ENCODE peak calls at places on chromosomes 5 and 9, in five cellular contexts. One of them, this sample, is unnamed.
A peak's percentile ranks its signal among the peaks of the same experiment; 100 is the strongest.

GRCh38 chr5:138824924-138825863 is 49.9 kb downstream of the LRRTM2 start:
- DNase-seq in HCT116: no peak
- DNase-seq in left ventricle myocardium inferior: no peak
- DNase-seq in pancreas: no peak
- DNase-seq in HAP-1: no peak
- DNase-seq in this sample: peak; percentile 21

GRCh38 chr5:155087036-155087435 is 73.5 kb downstream of the KIF4B start:
- DNase-seq in HAP-1: no peak
- DNase-seq in pancreas: no peak
- DNase-seq in HCT116: no peak
- DNase-seq in left ventricle myocardium inferior: no peak
- DNase-seq in this sample: no peak

GRCh38 chr5:167406503-167406902 is 884.9 kb upstream of the WWC1 start:
- DNase-seq in HCT116: no peak
- DNase-seq in left ventricle myocardium inferior: no peak
- DNase-seq in HAP-1: no peak
- DNase-seq in pancreas: no peak
- DNase-seq in this sample: no peak

GRCh38 chr9:557601-558201 is 283.8 kb upstream of the DMRT1 start:
- DNase-seq in HAP-1: no peak
- DNase-seq in left ventricle myocardium inferior: no peak
- DNase-seq in pancreas: no peak
- DNase-seq in HCT116: peak; percentile 41
- DNase-seq in this sample: no peak

GRCh38 chr5:56625577-56625976 is 189.8 kb upstream of the MAP3K1 start:
- DNase-seq in HAP-1: no peak
- DNase-seq in HCT116: no peak
- DNase-seq in pancreas: no peak
- DNase-seq in left ventricle myocardium inferior: no peak
- DNase-seq in this sample: no peak

GRCh38 chr5:172868924-172869565 is 35.0 kb downstream of the ERGIC1 start:
- DNase-seq in left ventricle myocardium inferior: peak; percentile 81
- DNase-seq in HAP-1: no peak
- DNase-seq in HCT116: peak; percentile 21
- DNase-seq in pancreas: peak; percentile 67
- DNase-seq in this sample: no peak

GRCh38 chr9:133114886-133115603 is 6.0 kb downstream of the RALGDS start:
- DNase-seq in HCT116: no peak
- DNase-seq in pancreas: no peak
- DNase-seq in left ventricle myocardium inferior: peak; percentile 18
- DNase-seq in HAP-1: no peak
- DNase-seq in this sample: no peak

GRCh38 chr9:109817146-109817845 is 37.3 kb downstream of the PALM2AKAP2 start:
- DNase-seq in HAP-1: no peak
- DNase-seq in left ventricle myocardium inferior: no peak
- DNase-seq in HCT116: no peak
- DNase-seq in pancreas: no peak
- DNase-seq in this sample: no peak

GRCh38 chr9:105651806-105652205 is 10.5 kb upstream of the TAL2 start:
- DNase-seq in left ventricle myocardium inferior: no peak
- DNase-seq in HAP-1: peak; percentile 67
- DNase-seq in pancreas: no peak
- DNase-seq in HCT116: no peak
- DNase-seq in this sample: no peak

GRCh38 chr5:92777421-92777820 is 803.6 kb downstream of the NR2F1-AS1 start:
- DNase-seq in HCT116: no peak
- DNase-seq in HAP-1: peak; percentile 7
- DNase-seq in left ventricle myocardium inferior: no peak
- DNase-seq in pancreas: no peak
- DNase-seq in this sample: no peak

DNA sequence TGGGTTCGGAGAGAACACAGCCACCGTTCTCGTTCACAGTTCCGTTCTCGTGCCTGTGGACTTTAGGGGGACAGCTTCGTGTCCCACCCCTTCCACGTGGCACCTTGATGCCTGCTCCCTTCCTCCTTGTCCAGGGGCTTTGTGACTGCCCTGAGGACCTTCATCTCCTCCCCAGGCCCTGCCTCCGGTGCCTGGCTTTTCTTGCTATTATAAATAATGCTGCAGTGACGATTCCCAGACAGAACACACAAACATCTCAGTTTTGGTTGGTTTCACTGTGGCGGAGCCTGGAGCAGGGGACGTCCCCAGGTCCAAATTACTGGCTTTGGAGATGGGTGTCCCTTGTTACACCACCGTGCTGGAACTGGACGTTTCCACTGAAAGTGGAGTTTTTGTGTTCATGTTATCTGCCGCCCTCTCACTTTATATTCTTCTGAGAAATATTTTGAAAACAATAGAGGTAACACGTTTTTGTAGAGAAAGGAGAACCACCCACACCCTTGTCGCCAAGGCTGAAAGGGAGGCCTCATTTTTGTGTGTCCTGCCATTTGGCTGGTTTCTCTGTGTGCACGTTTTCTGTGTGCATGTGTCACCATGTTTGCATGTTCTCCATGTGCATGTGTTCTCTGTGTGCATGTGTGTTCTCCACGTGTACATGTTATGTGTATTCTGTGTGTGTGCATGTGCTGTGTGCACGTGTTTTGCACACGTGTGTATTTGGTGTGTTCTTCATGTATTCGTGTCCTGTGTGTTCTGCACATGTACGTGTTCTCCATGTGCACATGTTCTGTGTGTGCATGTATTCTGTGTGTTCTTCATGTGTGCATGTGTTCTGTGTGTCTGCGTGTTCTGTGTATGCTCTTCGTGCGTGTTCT is 24.2 kb downstream of the WNK2 start:
- DNase-seq in pancreas: peak; percentile 9
- DNase-seq in left ventricle myocardium inferior: no peak
- DNase-seq in HAP-1: no peak
- DNase-seq in HCT116: no peak
- DNase-seq in this sample: no peak
- H3K4me3 ChIP-seq in pancreas: no peak overlapping the region
- H3K4me3 ChIP-seq in left ventricle myocardium inferior: peak overlapping the region; percentile 51
- H3K4me3 ChIP-seq in HAP-1: no peak overlapping the region
- H3K4me3 ChIP-seq in HCT116: no peak overlapping the region
- H3K4me3 ChIP-seq in this sample: no peak overlapping the region

GRCh38 chr9:127245637-127246164 is 18.9 kb upstream of the GARNL3 start:
- DNase-seq in HCT116: no peak
- DNase-seq in pancreas: peak; percentile 6
- DNase-seq in HAP-1: no peak
- DNase-seq in left ventricle myocardium inferior: no peak
- DNase-seq in this sample: no peak
- H3K4me3 ChIP-seq in HCT116: no peak overlapping the region
- H3K4me3 ChIP-seq in pancreas: peak overlapping the region; percentile 60
- H3K4me3 ChIP-seq in HAP-1: peak overlapping the region; percentile 51
- H3K4me3 ChIP-seq in left ventricle myocardium inferior: peak overlapping the region; percentile 77
- H3K4me3 ChIP-seq in this sample: peak overlapping the region; percentile 67

GRCh38 chr9:128657344-128657704 is 677 bp upstream of the DYNC2I2 start:
- DNase-seq in pancreas: no peak
- DNase-seq in HAP-1: no peak
- DNase-seq in HCT116: no peak
- DNase-seq in left ventricle myocardium inferior: no peak
- DNase-seq in this sample: no peak
- H3K4me3 ChIP-seq in pancreas: no peak overlapping the region
- H3K4me3 ChIP-seq in HAP-1: peak overlapping the region; percentile 43
- H3K4me3 ChIP-seq in HCT116: peak overlapping the region; percentile 83
- H3K4me3 ChIP-seq in left ventricle myocardium inferior: peak overlapping the region; percentile 76
- H3K4me3 ChIP-seq in this sample: peak overlapping the region; percentile 85

DNA sequence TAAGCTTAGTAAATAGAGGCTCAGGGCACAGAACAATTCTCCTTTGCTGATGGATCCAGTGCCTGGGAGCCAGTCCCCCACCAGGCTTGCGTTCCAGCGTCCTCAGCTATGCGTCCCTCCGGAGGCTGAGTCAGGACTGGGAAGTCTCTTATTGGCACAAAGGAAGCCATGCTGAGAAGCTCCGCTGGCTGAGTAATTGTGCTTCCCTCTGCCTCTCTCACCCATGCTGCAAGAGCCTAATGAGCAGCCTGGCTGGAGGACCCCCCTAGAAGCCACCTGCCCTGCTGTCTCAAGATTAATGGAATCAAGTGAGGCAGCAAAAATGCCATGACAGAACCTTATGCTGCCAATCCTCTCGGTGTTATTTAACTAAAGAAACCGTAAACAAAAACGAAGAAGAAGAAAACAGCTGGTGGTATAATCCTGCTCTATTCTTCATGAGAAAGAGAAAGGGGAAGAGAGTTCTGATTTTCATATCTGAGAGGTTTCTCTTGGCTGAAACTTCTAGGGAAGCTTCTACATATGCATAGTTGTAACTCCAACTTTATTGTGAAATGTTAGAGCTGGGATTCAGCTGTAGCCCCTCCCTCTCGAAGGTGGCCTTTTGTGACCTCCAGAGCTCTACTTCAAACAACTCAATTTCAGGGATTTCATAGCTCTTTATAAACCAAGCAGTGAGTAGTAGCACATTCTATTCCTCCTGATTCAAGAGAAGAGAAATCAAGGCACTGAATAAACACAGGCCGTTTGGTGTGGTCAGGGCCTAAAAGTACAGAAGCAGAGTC is 185.4 kb upstream of the SEMA6A start:
- DNase-seq in HAP-1: no peak
- DNase-seq in left ventricle myocardium inferior: no peak
- DNase-seq in pancreas: no peak
- DNase-seq in HCT116: no peak
- DNase-seq in this sample: no peak
- H3K4me3 ChIP-seq in HAP-1: no peak overlapping the region
- H3K4me3 ChIP-seq in left ventricle myocardium inferior: no peak overlapping the region
- H3K4me3 ChIP-seq in pancreas: no peak overlapping the region
- H3K4me3 ChIP-seq in HCT116: no peak overlapping the region
- H3K4me3 ChIP-seq in this sample: no peak overlapping the region

GRCh38 chr9:137606005-137606601 is 617 bp downstream of the ARRDC1 start:
- DNase-seq in left ventricle myocardium inferior: no peak
- DNase-seq in HCT116: no peak
- DNase-seq in pancreas: peak; percentile 65
- DNase-seq in HAP-1: no peak
- DNase-seq in this sample: no peak

GRCh38 chr9:137602661-137603060 is 2.8 kb upstream of the ARRDC1 start:
- DNase-seq in pancreas: no peak
- DNase-seq in left ventricle myocardium inferior: no peak
- DNase-seq in HCT116: no peak
- DNase-seq in HAP-1: no peak
- DNase-seq in this sample: no peak

GRCh38 chr9:137606734-137607138 is 1.2 kb downstream of the ARRDC1 start:
- DNase-seq in pancreas: peak; percentile 32
- DNase-seq in HAP-1: no peak
- DNase-seq in HCT116: no peak
- DNase-seq in left ventricle myocardium inferior: no peak
- DNase-seq in this sample: no peak

GRCh38 chr9:137605146-137606004 is at the start of gene ARRDC1:
- DNase-seq in HAP-1: peak; percentile 89
- DNase-seq in HCT116: peak; percentile 89
- DNase-seq in left ventricle myocardium inferior: peak; percentile 92
- DNase-seq in pancreas: peak; percentile 90
- DNase-seq in this sample: peak; percentile 89

GRCh38 chr9:137604345-137605145 is 941 bp upstream of the ARRDC1 start:
- DNase-seq in pancreas: peak; percentile 37
- DNase-seq in HAP-1: no peak
- DNase-seq in left ventricle myocardium inferior: no peak
- DNase-seq in HCT116: no peak
- DNase-seq in this sample: no peak
- H3K4me3 ChIP-seq in pancreas: peak overlapping the region; percentile 31
- H3K4me3 ChIP-seq in HAP-1: peak overlapping the region; percentile 26
- H3K4me3 ChIP-seq in left ventricle myocardium inferior: peak overlapping the region; percentile 94
- H3K4me3 ChIP-seq in HCT116: peak overlapping the region; percentile 26
- H3K4me3 ChIP-seq in this sample: peak overlapping the region; percentile 38

DNA sequence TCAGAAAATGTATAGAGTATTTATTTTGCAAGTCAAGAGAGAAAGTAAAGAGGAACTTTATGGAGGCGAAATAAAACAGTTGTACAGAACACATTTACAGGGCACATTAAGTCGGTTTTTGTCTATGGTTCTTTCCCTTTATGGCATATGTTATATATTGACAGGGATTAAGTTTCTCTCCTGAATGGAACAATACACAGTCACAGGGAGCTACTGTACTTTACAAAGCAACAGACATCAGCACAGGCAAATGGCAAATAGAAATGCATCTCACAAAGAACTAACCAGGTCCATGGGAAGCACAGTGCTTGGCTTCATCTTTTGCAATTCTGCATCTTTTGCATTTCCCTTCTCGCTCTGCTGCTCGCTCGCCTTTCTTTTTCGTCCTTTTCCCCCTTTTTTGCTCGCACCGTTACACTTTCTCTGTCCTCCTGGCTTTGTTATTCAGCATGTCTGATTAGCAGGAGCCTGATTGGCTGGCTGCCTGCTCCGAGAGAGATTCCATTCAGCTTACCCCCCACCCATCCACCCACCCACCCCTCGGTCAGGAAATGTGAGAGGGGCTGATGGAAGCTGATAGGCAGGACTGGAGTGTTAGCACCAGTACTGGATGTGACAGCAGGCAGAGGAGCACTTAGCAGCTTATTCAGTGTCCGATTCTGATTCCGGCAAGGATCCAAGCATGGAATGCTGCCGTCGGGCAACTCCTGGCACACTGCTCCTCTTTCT is at the start of gene ADAMTSL1:
- DNase-seq in pancreas: no peak
- DNase-seq in HAP-1: peak; percentile 98
- DNase-seq in left ventricle myocardium inferior: peak; percentile 24
- DNase-seq in HCT116: no peak
- DNase-seq in this sample: no peak
- H3K4me3 ChIP-seq in pancreas: no peak within 1 kb of the TSS
- H3K4me3 ChIP-seq in HAP-1: peak within 1 kb of the TSS; percentile 41
- H3K4me3 ChIP-seq in left ventricle myocardium inferior: peak within 1 kb of the TSS; percentile 57
- H3K4me3 ChIP-seq in HCT116: no peak within 1 kb of the TSS
- H3K4me3 ChIP-seq in this sample: no peak within 1 kb of the TSS

DNA sequence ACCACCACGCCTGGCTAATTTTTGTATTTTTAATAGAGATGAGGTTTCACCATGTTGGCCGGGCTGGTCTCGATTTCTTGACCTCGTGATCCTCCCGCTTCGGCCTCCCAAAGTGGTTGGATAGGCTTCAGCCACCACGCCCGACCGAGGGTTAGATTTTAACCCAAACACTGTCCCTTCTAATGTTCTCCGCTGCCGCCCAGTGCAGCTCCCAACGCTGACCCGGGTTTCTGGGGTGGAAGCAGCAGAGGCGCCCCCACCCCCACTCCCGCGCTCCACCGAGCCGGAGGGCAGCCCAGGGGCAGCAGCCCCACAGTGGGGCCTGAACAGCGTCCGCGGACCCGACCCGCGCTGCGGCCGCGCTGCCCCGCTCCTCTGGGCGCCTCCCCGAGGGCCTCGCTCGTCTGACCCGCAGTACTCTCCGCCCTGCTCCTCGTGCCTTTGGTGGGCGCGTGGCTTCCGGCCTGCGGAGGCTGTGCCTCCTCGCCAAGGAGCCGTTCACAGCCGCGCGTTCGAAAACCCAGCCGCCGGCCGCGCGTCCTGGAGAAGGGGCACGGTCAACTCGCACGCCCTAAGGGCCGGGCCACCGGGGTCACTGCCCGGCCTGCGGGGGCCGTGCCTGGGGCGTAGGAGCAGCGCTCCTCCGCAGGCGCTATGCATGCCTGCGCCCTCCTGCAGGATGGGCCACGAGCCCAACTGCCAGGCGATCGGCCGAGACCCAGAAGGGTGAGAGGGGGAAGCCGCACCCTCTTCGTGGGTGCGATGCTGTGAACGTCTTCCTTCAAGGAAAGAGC is 83.0 kb downstream of the HSD17B3 start:
- DNase-seq in left ventricle myocardium inferior: no peak
- DNase-seq in HAP-1: no peak
- DNase-seq in pancreas: no peak
- DNase-seq in HCT116: no peak
- DNase-seq in this sample: no peak
- H3K4me3 ChIP-seq in left ventricle myocardium inferior: peak overlapping the region; percentile 58
- H3K4me3 ChIP-seq in HAP-1: no peak overlapping the region
- H3K4me3 ChIP-seq in pancreas: no peak overlapping the region
- H3K4me3 ChIP-seq in HCT116: no peak overlapping the region
- H3K4me3 ChIP-seq in this sample: no peak overlapping the region